ENCODE peak calls at places on chromosome 14, in six cellular contexts. Y is erythroblast; W is stimulated activated CD4-positive, alpha-beta T cell treated with anti-CD3 and anti-CD28 coated beads, Interleukin-12 subunit alpha, Interleukin-12 subunit beta, amount 100 ng/mL, for 48 hours; B is T-cell; N is SW 1271; L is NCI-H69. S is an unnamed sample.

GRCh38 chr14:86933460-86933859 is 1059.5 kb downstream of the GALC start:
- DNase-seq in W (no peak), N (no peak), B (no peak), L (no peak), Y (no peak), S (peak; percentile 40)

GRCh38 chr14:96184737-96185136 is 19.9 kb upstream of the BDKRB2 start:
- DNase-seq in L (peak; percentile 29), W (no peak), Y (no peak), N (no peak), B (no peak), S (peak; percentile 51)

GRCh38 chr14:90630407-90630806 is 185.8 kb downstream of the TTC7B start:
- DNase-seq in L (no peak), W (no peak), Y (no peak), N (no peak), B (no peak), S (no peak)

GRCh38 chr14:38121280-38121679 is 86.4 kb upstream of the SSTR1 start:
- DNase-seq in L (peak; percentile 54), B (no peak), Y (no peak), N (no peak), W (no peak), S (no peak)

GRCh38 chr14:65840118-65840751 is 427.7 kb downstream of the FUT8 start:
- DNase-seq in L (peak; percentile 96), B (no peak), Y (no peak), W (no peak), N (no peak), S (no peak)

GRCh38 chr14:65833256-65833880 is 420.8 kb downstream of the FUT8 start:
- DNase-seq in W (no peak), L (peak; percentile 41), Y (no peak), N (no peak), B (no peak), S (no peak)

GRCh38 chr14:96578619-96579018 is 76.4 kb downstream of the PAPOLA start:
- DNase-seq in N (no peak), B (no peak), L (no peak), W (no peak), Y (no peak), S (no peak)

GRCh38 chr14:36519431-36520321 is at the start of gene NKX2-1:
- DNase-seq in Y (no peak), W (no peak), B (no peak), L (peak; percentile 89), N (peak; percentile 16), S (peak; percentile 72)

GRCh38 chr14:37399517-37399916 is 195.5 kb downstream of the FOXA1 start:
- DNase-seq in Y (no peak), L (peak; percentile 51), W (no peak), N (no peak), B (no peak), S (no peak)

GRCh38 chr14:89279649-89280232 is 137.3 kb downstream of the FOXN3 start:
- DNase-seq in B (no peak), N (no peak), L (peak; percentile 70), Y (no peak), W (no peak), S (peak; percentile 70)

GRCh38 chr14:31718985-31719384 is 157.8 kb downstream of the NUBPL start:
- DNase-seq in L (no peak), B (no peak), Y (no peak), W (no peak), N (no peak), S (no peak)

GRCh38 chr14:70448633-70449032 is 3.3 kb upstream of the ADAM21 start:
- DNase-seq in Y (no peak), N (peak; percentile 21), W (no peak), B (no peak), L (peak; percentile 33), S (peak; percentile 52)

GRCh38 chr14:91350813-91351507 is 66.7 kb downstream of the CCDC88C start:
- DNase-seq in N (no peak), L (no peak), W (no peak), Y (no peak), B (peak; percentile 45), S (no peak)

GRCh38 chr14:65032319-65032718 is 45.6 kb downstream of the FNTB start:
- DNase-seq in Y (no peak), N (no peak), L (peak; percentile 16), W (no peak), B (no peak), S (no peak)